ENCODE peak calls at places on chromosomes 11 and 22, in eight cellular contexts. One of them, this sample, is unnamed.

GRCh38 chr11:116930177-116930576 is 92.8 kb upstream of the APOA1 start:
- DNase-seq in HCT116: no peak
- DNase-seq in adrenal gland: no peak
- DNase-seq in psoas muscle: no peak
- DNase-seq in CD8-positive, alpha-beta T cell: no peak
- DNase-seq in colonic mucosa: peak
- DNase-seq in HepG2: peak
- DNase-seq in A549: no peak
- DNase-seq in this sample: no peak

GRCh38 chr11:7612056-7612660 is 61.1 kb downstream of the CYB5R2 start:
- DNase-seq in HCT116: no peak
- DNase-seq in adrenal gland: no peak
- DNase-seq in psoas muscle: no peak
- DNase-seq in CD8-positive, alpha-beta T cell: no peak
- DNase-seq in colonic mucosa: no peak
- DNase-seq in HepG2: no peak
- DNase-seq in A549: no peak
- DNase-seq in this sample: no peak

GRCh38 chr11:127182586-127183203 is 182.1 kb upstream of the KIRREL3 start:
- DNase-seq in HCT116: no peak
- DNase-seq in adrenal gland: no peak
- DNase-seq in psoas muscle: no peak
- DNase-seq in CD8-positive, alpha-beta T cell: no peak
- DNase-seq in colonic mucosa: no peak
- DNase-seq in HepG2: no peak
- DNase-seq in A549: no peak
- DNase-seq in this sample: no peak

GRCh38 chr22:21823740-21824438 is 43.6 kb downstream of the MAPK1 start:
- DNase-seq in HCT116: no peak
- DNase-seq in adrenal gland: no peak
- DNase-seq in psoas muscle: no peak
- DNase-seq in CD8-positive, alpha-beta T cell: no peak
- DNase-seq in colonic mucosa: no peak
- DNase-seq in HepG2: no peak
- DNase-seq in A549: no peak
- DNase-seq in this sample: no peak

GRCh38 chr11:47409440-47410403 is 1.3 kb downstream of the SLC39A13 start:
- DNase-seq in HCT116: no peak
- DNase-seq in adrenal gland: no peak
- DNase-seq in psoas muscle: no peak
- DNase-seq in CD8-positive, alpha-beta T cell: no peak
- DNase-seq in colonic mucosa: no peak
- DNase-seq in HepG2: no peak
- DNase-seq in A549: no peak
- DNase-seq in this sample: no peak

GRCh38 chr22:36541831-36542391 is 12.9 kb upstream of the EIF3D start:
- DNase-seq in HCT116: peak
- DNase-seq in adrenal gland: peak
- DNase-seq in psoas muscle: no peak
- DNase-seq in CD8-positive, alpha-beta T cell: no peak
- DNase-seq in colonic mucosa: no peak
- DNase-seq in HepG2: no peak
- DNase-seq in A549: peak
- DNase-seq in this sample: no peak

GRCh38 chr11:106086135-106086534 is 8.7 kb downstream of the AASDHPPT start:
- DNase-seq in HCT116: no peak
- DNase-seq in adrenal gland: no peak
- DNase-seq in psoas muscle: no peak
- DNase-seq in CD8-positive, alpha-beta T cell: no peak
- DNase-seq in colonic mucosa: no peak
- DNase-seq in HepG2: no peak
- DNase-seq in A549: no peak
- DNase-seq in this sample: no peak

GRCh38 chr11:84541711-84542340 is 1085.3 kb downstream of the DLG2 start:
- DNase-seq in HCT116: no peak
- DNase-seq in adrenal gland: peak
- DNase-seq in psoas muscle: no peak
- DNase-seq in CD8-positive, alpha-beta T cell: no peak
- DNase-seq in colonic mucosa: no peak
- DNase-seq in HepG2: no peak
- DNase-seq in A549: no peak
- DNase-seq in this sample: no peak

GRCh38 chr11:120911943-120912342 is 112.0 kb upstream of the TBCEL start:
- DNase-seq in HCT116: no peak
- DNase-seq in adrenal gland: no peak
- DNase-seq in psoas muscle: no peak
- DNase-seq in CD8-positive, alpha-beta T cell: no peak
- DNase-seq in colonic mucosa: no peak
- DNase-seq in HepG2: no peak
- DNase-seq in A549: no peak
- DNase-seq in this sample: no peak

GRCh38 chr11:95512682-95513081 is 276.9 kb downstream of the FAM76B start:
- DNase-seq in HCT116: no peak
- DNase-seq in adrenal gland: peak
- DNase-seq in psoas muscle: peak
- DNase-seq in CD8-positive, alpha-beta T cell: no peak
- DNase-seq in colonic mucosa: peak
- DNase-seq in HepG2: peak
- DNase-seq in A549: peak
- DNase-seq in this sample: peak

GRCh38 chr22:42298746-42299145 is 28.3 kb upstream of the TCF20 start:
- DNase-seq in HCT116: no peak
- DNase-seq in adrenal gland: no peak
- DNase-seq in psoas muscle: no peak
- DNase-seq in CD8-positive, alpha-beta T cell: no peak
- DNase-seq in colonic mucosa: no peak
- DNase-seq in HepG2: no peak
- DNase-seq in A549: no peak
- DNase-seq in this sample: no peak

GRCh38 chr22:42301072-42301741 is 30.8 kb upstream of the TCF20 start:
- DNase-seq in HCT116: no peak
- DNase-seq in adrenal gland: no peak
- DNase-seq in psoas muscle: no peak
- DNase-seq in CD8-positive, alpha-beta T cell: no peak
- DNase-seq in colonic mucosa: peak
- DNase-seq in HepG2: no peak
- DNase-seq in A549: no peak
- DNase-seq in this sample: no peak

GRCh38 chr22:42300286-42301071 is 30.0 kb upstream of the TCF20 start:
- DNase-seq in HCT116: no peak
- DNase-seq in adrenal gland: no peak
- DNase-seq in psoas muscle: no peak
- DNase-seq in CD8-positive, alpha-beta T cell: no peak
- DNase-seq in colonic mucosa: no peak
- DNase-seq in HepG2: no peak
- DNase-seq in A549: no peak
- DNase-seq in this sample: no peak

GRCh38 chr22:42297778-42298177 is 27.3 kb upstream of the TCF20 start:
- DNase-seq in HCT116: no peak
- DNase-seq in adrenal gland: no peak
- DNase-seq in psoas muscle: no peak
- DNase-seq in CD8-positive, alpha-beta T cell: no peak
- DNase-seq in colonic mucosa: no peak
- DNase-seq in HepG2: peak
- DNase-seq in A549: no peak
- DNase-seq in this sample: no peak

DNA sequence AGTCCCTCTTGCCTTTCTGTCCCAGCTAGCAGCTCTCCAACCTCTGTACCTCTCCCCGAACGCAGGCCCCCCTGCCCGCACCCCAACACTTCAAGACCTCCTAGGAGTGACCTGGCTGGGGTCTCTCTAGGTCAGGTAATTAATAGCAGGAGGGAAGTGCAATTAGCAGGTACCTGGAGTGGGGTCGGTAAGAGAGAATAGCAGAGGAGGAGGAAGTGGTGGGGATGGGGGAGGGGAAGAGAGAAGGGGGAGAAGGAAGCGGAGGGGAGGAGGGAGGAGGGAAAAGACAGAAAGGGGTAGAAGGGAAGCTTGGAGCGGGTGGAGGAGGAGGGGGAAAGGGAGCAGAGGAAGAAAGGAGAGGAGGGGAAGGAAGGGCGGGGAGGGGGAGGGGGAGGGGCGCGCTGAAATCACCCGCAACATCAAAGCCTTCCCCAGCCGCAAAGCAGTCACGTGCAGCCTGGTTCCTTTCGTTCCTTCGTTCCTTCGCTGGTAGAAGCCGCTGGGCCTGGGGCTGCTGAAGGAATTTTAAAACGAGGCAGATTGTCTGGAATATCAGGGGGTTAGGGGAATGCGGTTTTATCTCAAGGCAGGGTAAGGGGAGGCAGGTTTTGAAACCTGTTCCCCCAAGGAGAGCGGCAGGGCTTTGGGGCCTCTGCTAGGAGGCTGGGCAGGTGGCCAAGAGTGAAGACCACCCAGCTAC is 29.3 kb upstream of the TCF20 start:
- DNase-seq in HCT116: no peak
- DNase-seq in adrenal gland: no peak
- DNase-seq in psoas muscle: no peak
- DNase-seq in CD8-positive, alpha-beta T cell: no peak
- DNase-seq in colonic mucosa: no peak
- DNase-seq in HepG2: no peak
- DNase-seq in A549: no peak
- DNase-seq in this sample: no peak
- H3K4me3 ChIP-seq in HCT116: no peak
- H3K4me3 ChIP-seq in adrenal gland: no peak
- H3K4me3 ChIP-seq in psoas muscle: no peak
- H3K4me3 ChIP-seq in CD8-positive, alpha-beta T cell: peak
- H3K4me3 ChIP-seq in colonic mucosa: no peak
- H3K4me3 ChIP-seq in HepG2: peak
- H3K4me3 ChIP-seq in A549: no peak
- H3K4me3 ChIP-seq in this sample: no peak

DNA sequence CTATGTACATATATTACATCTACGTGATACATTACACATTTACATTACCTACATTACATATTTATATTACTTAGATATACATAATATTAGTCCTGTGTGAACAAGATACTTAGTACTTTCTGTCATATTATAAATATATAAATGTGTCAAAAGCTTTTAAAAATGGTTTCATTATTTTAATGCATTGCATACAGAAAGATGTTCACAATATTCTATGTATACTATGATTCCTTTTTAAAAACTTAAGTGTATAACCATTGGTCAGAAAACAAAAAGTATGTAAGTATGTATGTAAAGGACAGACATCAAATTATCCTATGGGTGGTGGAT is 647 bp upstream of the ZW10 start:
- DNase-seq in HCT116: no peak
- DNase-seq in adrenal gland: no peak
- DNase-seq in psoas muscle: no peak
- DNase-seq in CD8-positive, alpha-beta T cell: no peak
- DNase-seq in colonic mucosa: no peak
- DNase-seq in HepG2: no peak
- DNase-seq in A549: no peak
- DNase-seq in this sample: no peak
- H3K27ac ChIP-seq in HCT116: no peak
- H3K27ac ChIP-seq in adrenal gland: peak
- H3K27ac ChIP-seq in psoas muscle: peak
- H3K27ac ChIP-seq in CD8-positive, alpha-beta T cell: no peak
- H3K27ac ChIP-seq in colonic mucosa: peak
- H3K27ac ChIP-seq in HepG2: peak
- H3K27ac ChIP-seq in A549: peak
- H3K27ac ChIP-seq in this sample: peak

GRCh38 chr11:66418168-66418985 is 2.5 kb upstream of the NPAS4 start:
- DNase-seq in HCT116: peak
- DNase-seq in adrenal gland: peak
- DNase-seq in psoas muscle: peak
- DNase-seq in CD8-positive, alpha-beta T cell: no peak
- DNase-seq in colonic mucosa: peak
- DNase-seq in HepG2: peak
- DNase-seq in A549: peak
- DNase-seq in this sample: peak
- TF ChIP-seq CTCF in HCT116: peak
- TF ChIP-seq CTCF in adrenal gland: no peak
- TF ChIP-seq CTCF in psoas muscle: peak
- TF ChIP-seq CTCF in CD8-positive, alpha-beta T cell: no peak
- TF ChIP-seq CTCF in colonic mucosa: no peak
- TF ChIP-seq CTCF in HepG2: peak
- TF ChIP-seq CTCF in A549: peak
- TF ChIP-seq CTCF in this sample: peak

GRCh38 chr11:93747122-93747521 is 5.7 kb downstream of the C11orf54 start:
- DNase-seq in HCT116: no peak
- DNase-seq in adrenal gland: no peak
- DNase-seq in psoas muscle: no peak
- DNase-seq in CD8-positive, alpha-beta T cell: no peak
- DNase-seq in colonic mucosa: no peak
- DNase-seq in HepG2: no peak
- DNase-seq in A549: no peak
- DNase-seq in this sample: no peak

GRCh38 chr11:93741882-93742226 is 382 bp downstream of the C11orf54 start:
- DNase-seq in HCT116: no peak
- DNase-seq in adrenal gland: peak
- DNase-seq in psoas muscle: no peak
- DNase-seq in CD8-positive, alpha-beta T cell: no peak
- DNase-seq in colonic mucosa: peak
- DNase-seq in HepG2: peak
- DNase-seq in A549: peak
- DNase-seq in this sample: no peak

GRCh38 chr11:93743316-93743715 is 1.8 kb downstream of the C11orf54 start:
- DNase-seq in HCT116: no peak
- DNase-seq in adrenal gland: no peak
- DNase-seq in psoas muscle: no peak
- DNase-seq in CD8-positive, alpha-beta T cell: no peak
- DNase-seq in colonic mucosa: peak
- DNase-seq in HepG2: no peak
- DNase-seq in A549: peak
- DNase-seq in this sample: no peak

GRCh38 chr11:93741094-93741881 is at the start of the genes C11orf54 and TAF1D:
- DNase-seq in HCT116: peak
- DNase-seq in adrenal gland: peak
- DNase-seq in psoas muscle: peak
- DNase-seq in CD8-positive, alpha-beta T cell: peak
- DNase-seq in colonic mucosa: peak
- DNase-seq in HepG2: peak
- DNase-seq in A549: peak
- DNase-seq in this sample: peak

DNA sequence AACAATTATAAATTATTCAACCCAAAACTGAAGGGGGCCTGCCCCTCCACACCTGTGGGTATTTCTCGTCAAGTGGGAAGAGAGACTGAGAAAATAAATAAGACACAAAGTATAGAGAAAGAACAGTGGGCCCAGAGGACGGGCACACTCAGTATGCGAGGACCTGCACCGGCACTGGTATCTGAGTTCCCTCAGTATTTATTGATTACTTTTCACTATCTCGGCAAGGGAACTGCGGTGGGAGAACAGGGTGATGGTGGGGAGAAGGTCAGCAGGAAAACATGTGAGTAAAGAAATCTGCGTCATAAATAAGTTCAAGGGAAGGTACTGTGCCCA is 3.2 kb downstream of the C11orf54 start:
- DNase-seq in HCT116: no peak
- DNase-seq in adrenal gland: no peak
- DNase-seq in psoas muscle: no peak
- DNase-seq in CD8-positive, alpha-beta T cell: no peak
- DNase-seq in colonic mucosa: no peak
- DNase-seq in HepG2: peak
- DNase-seq in A549: no peak
- DNase-seq in this sample: no peak
- H3K4me3 ChIP-seq in HCT116: no peak
- H3K4me3 ChIP-seq in adrenal gland: no peak
- H3K4me3 ChIP-seq in psoas muscle: no peak
- H3K4me3 ChIP-seq in CD8-positive, alpha-beta T cell: no peak
- H3K4me3 ChIP-seq in colonic mucosa: no peak
- H3K4me3 ChIP-seq in HepG2: peak
- H3K4me3 ChIP-seq in A549: peak
- H3K4me3 ChIP-seq in this sample: no peak

GRCh38 chr22:39232806-39233735 is 11.7 kb downstream of the PDGFB start:
- DNase-seq in HCT116: no peak
- DNase-seq in adrenal gland: no peak
- DNase-seq in psoas muscle: peak
- DNase-seq in CD8-positive, alpha-beta T cell: no peak
- DNase-seq in colonic mucosa: no peak
- DNase-seq in HepG2: no peak
- DNase-seq in A549: no peak
- DNase-seq in this sample: no peak
- H3K27ac ChIP-seq in HCT116: no peak
- H3K27ac ChIP-seq in adrenal gland: no peak
- H3K27ac ChIP-seq in psoas muscle: peak
- H3K27ac ChIP-seq in CD8-positive, alpha-beta T cell: no peak
- H3K27ac ChIP-seq in colonic mucosa: no peak
- H3K27ac ChIP-seq in HepG2: no peak
- H3K27ac ChIP-seq in A549: no peak
- H3K27ac ChIP-seq in this sample: no peak